ENCODE peak calls at places on chromosomes 2 and 18, in eight cellular contexts. S, O, T, Z, F, E, K and P are unnamed samples.

GRCh38 chr2:25493207-25493606 is 151.5 kb upstream of the DNMT3A start:
- DNase-seq in S (no peak), O (no peak), T (no peak), Z (no peak), F (no peak), E (no peak), K (no peak), P (no peak)

GRCh38 chr2:100741880-100742814 is 77.8 kb upstream of the NPAS2 start:
- DNase-seq in S (no peak), O (peak), T (no peak), Z (no peak), F (peak), E (peak), K (no peak), P (no peak)

GRCh38 chr2:239937866-239938640 is 87.1 kb downstream of the NDUFA10 start:
- DNase-seq in S (no peak), O (peak), T (no peak), Z (no peak), F (no peak), E (no peak), K (peak), P (no peak)

GRCh38 chr2:46377287-46377605 is 80.0 kb downstream of the EPAS1 start:
- DNase-seq in S (no peak), O (no peak), T (no peak), Z (peak), F (no peak), E (peak), K (no peak), P (no peak)

GRCh38 chr2:123695449-123695848 is 329.6 kb upstream of the CNTNAP5 start:
- DNase-seq in S (no peak), O (no peak), T (no peak), Z (no peak), F (no peak), E (no peak), K (no peak), P (no peak)

GRCh38 chr2:65413610-65414009 is 18.8 kb downstream of the SPRED2 start:
- DNase-seq in S (no peak), O (no peak), T (no peak), Z (no peak), F (peak), E (no peak), K (no peak), P (no peak)

GRCh38 chr2:104836837-104837236 is 17.1 kb upstream of the POU3F3 start:
- DNase-seq in S (no peak), O (no peak), T (no peak), Z (no peak), F (no peak), E (no peak), K (no peak), P (no peak)

GRCh38 chr2:8533923-8534322 is 147.9 kb upstream of the ID2 start:
- DNase-seq in S (no peak), O (no peak), T (no peak), Z (no peak), F (no peak), E (no peak), K (peak), P (no peak)

GRCh38 chr2:148814853-148815419 is 60.1 kb upstream of the KIF5C start:
- DNase-seq in S (no peak), O (no peak), T (no peak), Z (no peak), F (peak), E (no peak), K (no peak), P (no peak)

GRCh38 chr18:25646971-25647370 is 295.0 kb upstream of the ZNF521 start:
- DNase-seq in S (no peak), O (no peak), T (no peak), Z (no peak), F (peak), E (no peak), K (no peak), P (no peak)

GRCh38 chr2:236641051-236641450 is 71.4 kb downstream of the ACKR3 start:
- DNase-seq in S (no peak), O (no peak), T (no peak), Z (no peak), F (no peak), E (no peak), K (peak), P (no peak)

GRCh38 chr2:69340101-69340775 is 46.8 kb downstream of the GFPT1 start:
- DNase-seq in S (no peak), O (no peak), T (no peak), Z (no peak), F (peak), E (no peak), K (no peak), P (no peak)

GRCh38 chr2:207230261-207231105 is 64.7 kb upstream of the KLF7 start:
- DNase-seq in S (no peak), O (peak), T (no peak), Z (no peak), F (no peak), E (peak), K (no peak), P (no peak)

GRCh38 chr2:241804326-241805276 is 4.4 kb upstream of the NEU4 start:
- DNase-seq in S (no peak), O (no peak), T (peak), Z (peak), F (no peak), E (peak), K (peak), P (peak)

GRCh38 chr2:241802806-241803318 is 6.1 kb upstream of the NEU4 start:
- DNase-seq in S (no peak), O (no peak), T (peak), Z (peak), F (no peak), E (no peak), K (no peak), P (no peak)

GRCh38 chr2:241801611-241802420 is 7.2 kb upstream of the NEU4 start:
- DNase-seq in S (no peak), O (no peak), T (no peak), Z (peak), F (no peak), E (no peak), K (peak), P (no peak)

GRCh38 chr2:241802421-241802749 is 6.6 kb upstream of the NEU4 start:
- DNase-seq in S (no peak), O (no peak), T (no peak), Z (no peak), F (no peak), E (no peak), K (no peak), P (no peak)

GRCh38 chr2:241803387-241804325 is 5.3 kb upstream of the NEU4 start:
- DNase-seq in S (no peak), O (peak), T (peak), Z (peak), F (peak), E (peak), K (peak), P (peak)
- TF ChIP-seq POLR2A in S (no peak), O (no peak), T (no peak), Z (no peak), F (no peak), E (no peak), K (no peak), P (no peak)

GRCh38 chr2:102337012-102337411 is 18.6 kb upstream of the IL18R1 start:
- DNase-seq in S (no peak), O (no peak), T (no peak), Z (no peak), F (no peak), E (peak), K (no peak), P (no peak)
- TF ChIP-seq POLR2A in S (no peak), O (no peak), T (no peak), Z (no peak), F (no peak), E (no peak), K (no peak), P (no peak)

GRCh38 chr18:75210274-75211001 is at the start of gene TSHZ1:
- DNase-seq in S (peak), O (peak), T (no peak), Z (no peak), F (peak), E (peak), K (no peak), P (no peak)
- TF ChIP-seq POLR2A in S (peak), O (peak), T (peak), Z (no peak), F (peak), E (no peak), K (no peak), P (peak)

DNA sequence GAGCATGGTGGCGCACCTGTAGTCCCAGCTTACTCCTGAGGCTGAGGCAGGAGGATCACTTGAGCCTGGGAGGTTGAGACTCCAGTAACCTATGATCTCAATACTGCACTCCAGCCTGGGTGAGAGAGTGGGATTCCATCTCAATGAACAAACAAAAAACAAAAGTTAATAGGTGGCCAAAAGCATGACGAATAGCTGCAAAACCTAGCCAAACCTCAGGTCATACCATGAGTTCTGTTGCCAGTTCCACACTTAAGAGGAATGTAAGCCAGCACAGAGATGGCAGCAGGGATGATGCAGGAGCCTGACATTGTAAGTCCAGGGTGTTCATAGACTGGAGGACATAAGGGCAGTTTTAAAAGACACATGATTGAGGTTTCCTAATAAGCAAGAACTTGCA is 55.3 kb upstream of the RMDN2 start:
- DNase-seq in S (no peak), O (no peak), T (no peak), Z (no peak), F (peak), E (no peak), K (no peak), P (no peak)
- TF ChIP-seq POLR2A in S (no peak), O (no peak), T (no peak), Z (no peak), F (no peak), E (no peak), K (no peak), P (no peak)

DNA sequence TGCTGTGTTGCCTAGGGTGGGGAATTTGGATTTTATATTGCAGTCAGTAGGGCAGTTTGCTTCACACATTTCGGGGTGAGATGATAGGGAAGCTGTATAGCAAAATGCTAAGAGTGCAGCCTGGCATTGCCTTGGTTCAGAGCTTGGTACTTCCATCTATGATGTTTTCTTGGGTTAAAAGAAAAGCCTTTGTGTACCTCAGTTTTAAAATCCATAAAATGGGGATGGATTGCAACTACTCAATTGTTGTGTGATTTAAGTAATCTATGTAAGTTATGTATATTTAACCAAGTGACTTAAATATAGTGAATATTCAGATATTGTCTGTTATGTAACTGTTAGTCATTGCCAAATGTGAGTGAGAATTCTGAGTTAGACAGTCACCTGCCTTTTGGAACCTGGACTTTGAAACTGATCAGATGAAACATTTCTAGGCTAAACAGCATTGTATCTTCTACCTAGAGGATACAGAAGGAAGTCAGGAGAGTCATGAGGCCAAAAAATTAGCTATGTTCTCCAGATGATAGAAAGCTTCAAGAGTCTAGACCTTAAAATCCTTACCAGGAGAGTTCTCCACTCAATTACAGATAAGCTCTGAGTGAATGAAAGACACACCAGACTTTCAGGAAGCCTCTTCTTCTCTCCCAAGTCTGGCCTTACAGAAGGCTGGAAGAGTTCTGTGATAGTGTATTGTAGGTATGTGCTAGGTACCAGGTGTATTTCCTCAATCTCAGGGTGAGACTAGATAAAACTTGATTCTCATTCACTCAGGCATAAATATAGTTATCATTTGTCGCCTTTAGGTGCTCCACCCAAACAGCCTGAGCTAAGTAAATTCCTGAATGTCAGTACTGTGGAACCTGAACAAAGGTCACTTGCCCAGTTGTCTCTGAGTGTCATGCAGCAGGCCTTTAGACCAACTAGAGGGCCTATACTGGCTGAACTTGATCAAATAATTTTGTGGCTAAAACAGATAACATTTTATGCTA is 7.5 kb downstream of the RIOK3 start:
- DNase-seq in S (no peak), O (no peak), T (no peak), Z (no peak), F (no peak), E (no peak), K (no peak), P (no peak)
- TF ChIP-seq POLR2A in S (no peak), O (no peak), T (no peak), Z (no peak), F (no peak), E (no peak), K (no peak), P (no peak)

GRCh38 chr2:241272722-241273551 is 42.5 kb downstream of the HDLBP start:
- DNase-seq in S (peak), O (peak), T (peak), Z (no peak), F (peak), E (peak), K (no peak), P (peak)
- TF ChIP-seq POLR2A in S (no peak), O (peak), T (no peak), Z (peak), F (peak), E (peak), K (no peak), P (peak)

GRCh38 chr2:222398446-222398885 is 25.9 kb upstream of the SGPP2 start:
- DNase-seq in S (no peak), O (peak), T (no peak), Z (no peak), F (no peak), E (no peak), K (no peak), P (no peak)

GRCh38 chr2:222393733-222394267 is 30.5 kb upstream of the SGPP2 start:
- DNase-seq in S (no peak), O (no peak), T (no peak), Z (no peak), F (no peak), E (no peak), K (no peak), P (no peak)

GRCh38 chr2:222404126-222404891 is 20.0 kb upstream of the SGPP2 start:
- DNase-seq in S (peak), O (peak), T (no peak), Z (no peak), F (no peak), E (no peak), K (no peak), P (no peak)

GRCh38 chr2:222399038-222399783 is 25.1 kb upstream of the SGPP2 start:
- DNase-seq in S (no peak), O (no peak), T (no peak), Z (no peak), F (no peak), E (no peak), K (no peak), P (no peak)
- TF ChIP-seq POLR2A in S (no peak), O (no peak), T (no peak), Z (no peak), F (no peak), E (no peak), K (no peak), P (no peak)

GRCh38 chr2:187547353-187547979 is 6.8 kb downstream of the TFPI start:
- DNase-seq in S (peak), O (peak), T (no peak), Z (no peak), F (peak), E (peak), K (no peak), P (no peak)
- TF ChIP-seq POLR2A in S (no peak), O (no peak), T (no peak), Z (no peak), F (no peak), E (no peak), K (no peak), P (no peak)

GRCh38 chr18:3457261-3457724 is 7.3 kb downstream of the TGIF1 start:
- DNase-seq in S (no peak), O (no peak), T (no peak), Z (no peak), F (no peak), E (peak), K (no peak), P (no peak)

GRCh38 chr18:3455090-3455640 is 5.2 kb downstream of the TGIF1 start:
- DNase-seq in S (no peak), O (no peak), T (no peak), Z (no peak), F (no peak), E (no peak), K (no peak), P (no peak)

GRCh38 chr18:3454365-3455089 is 4.6 kb downstream of the TGIF1 start:
- DNase-seq in S (peak), O (peak), T (no peak), Z (no peak), F (peak), E (peak), K (no peak), P (no peak)

GRCh38 chr18:3456686-3457069 is 6.7 kb downstream of the TGIF1 start:
- DNase-seq in S (no peak), O (no peak), T (no peak), Z (no peak), F (no peak), E (peak), K (no peak), P (no peak)

DNA sequence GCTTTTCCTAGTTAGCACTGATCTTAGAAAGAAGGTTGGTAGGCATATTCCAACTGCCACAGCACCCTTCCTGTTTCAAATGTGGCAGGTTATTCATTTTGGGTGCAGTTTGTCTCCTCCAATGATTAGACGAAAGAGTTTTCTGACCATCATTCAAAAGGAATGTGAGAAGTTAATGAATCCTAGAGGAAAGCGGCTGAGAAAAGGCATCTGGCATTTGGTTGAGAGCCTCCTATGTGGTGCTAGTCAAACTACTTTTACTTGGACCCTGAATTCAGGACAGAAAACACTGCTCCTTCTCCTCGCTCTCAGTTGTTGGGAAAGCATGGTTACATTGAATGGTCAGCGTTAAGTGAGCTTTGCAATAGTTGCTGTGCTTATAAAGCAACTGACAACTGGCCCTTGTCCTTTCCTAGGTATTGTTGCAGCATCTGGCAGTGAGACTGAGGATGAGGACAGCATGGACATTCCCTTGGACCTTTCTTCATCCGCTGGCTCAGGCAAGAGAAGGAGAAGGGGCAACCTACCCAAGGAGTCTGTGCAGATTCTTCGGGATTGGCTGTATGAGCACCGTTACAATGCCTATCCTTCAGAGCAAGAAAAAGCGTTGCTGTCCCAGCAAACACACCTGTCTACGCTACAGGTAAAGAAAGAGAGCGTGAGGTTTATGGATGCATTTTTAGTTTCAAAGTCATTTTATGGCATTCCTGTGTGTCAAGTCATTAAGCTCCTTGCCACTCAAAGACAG is 6.1 kb downstream of the TGIF1 start:
- DNase-seq in S (no peak), O (peak), T (no peak), Z (no peak), F (peak), E (peak), K (no peak), P (no peak)
- TF ChIP-seq POLR2A in S (no peak), O (peak), T (no peak), Z (no peak), F (no peak), E (no peak), K (no peak), P (no peak)